ENCODE peak calls at places on chromosomes 7 and 10, in ten cellular contexts. K, Z, Q, S, M, E, O, D, X and J are unnamed samples.

GRCh38 chr7:149454750-149455149 is 6.1 kb downstream of the ZNF777 start:
- DNase-seq in M (no peak), K (no peak), S (no peak), O (no peak), Q (no peak), X (no peak), E (no peak), D (no peak), Z (no peak), J (no peak)

GRCh38 chr10:5575482-5576153 is 50.9 kb downstream of the CALML3 start:
- DNase-seq in Z (peak), E (peak), K (peak), D (no peak), S (peak), M (no peak), O (no peak), Q (no peak), X (no peak), J (no peak)

GRCh38 chr10:132908621-132909295 is 33.6 kb downstream of the CFAP46 start:
- DNase-seq in Z (no peak), K (no peak), O (no peak), E (no peak), M (peak), X (no peak), Q (no peak), D (no peak), S (no peak), J (no peak)

GRCh38 chr10:63264852-63265617 is 131.9 kb downstream of the NRBF2 start:
- DNase-seq in Q (no peak), S (peak), K (peak), M (no peak), X (no peak), Z (peak), D (peak), O (peak), E (peak), J (no peak)

GRCh38 chr10:7170626-7171322 is 240.1 kb downstream of the SFMBT2 start:
- DNase-seq in O (peak), X (no peak), Q (no peak), D (no peak), Z (no peak), M (no peak), K (no peak), E (no peak), S (no peak), J (no peak)

GRCh38 chr10:124518366-124518765 is 56.7 kb downstream of the LHPP start:
- DNase-seq in Q (no peak), X (no peak), M (no peak), D (no peak), O (no peak), E (no peak), Z (no peak), S (no peak), K (no peak), J (no peak)

GRCh38 chr7:147161405-147161804 is 1044.8 kb downstream of the CNTNAP2 start:
- DNase-seq in E (no peak), O (no peak), X (no peak), D (no peak), S (no peak), K (no peak), Q (no peak), Z (no peak), M (no peak), J (no peak)

GRCh38 chr10:78401882-78402367 is 368.3 kb downstream of the RPS24 start:
- DNase-seq in M (peak), K (no peak), Q (no peak), X (no peak), S (no peak), Z (no peak), O (peak), D (no peak), E (no peak), J (no peak)

GRCh38 chr10:33376976-33377657 is 42.6 kb upstream of the NRP1 start:
- DNase-seq in E (no peak), Z (peak), S (peak), X (no peak), K (peak), O (no peak), Q (no peak), M (no peak), D (no peak), J (no peak)

GRCh38 chr7:66138994-66139752 is 24.5 kb downstream of the CRCP start:
- DNase-seq in M (no peak), S (peak), O (no peak), Q (no peak), E (peak), K (no peak), D (no peak), X (no peak), Z (no peak), J (no peak)

GRCh38 chr10:71076473-71077142 is 135.8 kb upstream of the UNC5B start:
- DNase-seq in Z (no peak), M (peak), X (no peak), D (no peak), Q (peak), K (no peak), O (peak), S (no peak), E (peak), J (no peak)

GRCh38 chr7:85464042-85464651 is 277.3 kb upstream of the SEMA3D start:
- DNase-seq in X (no peak), M (no peak), Q (no peak), D (peak), E (no peak), Z (no peak), K (no peak), O (no peak), S (no peak), J (no peak)

GRCh38 chr7:23418046-23418445 is 52.2 kb downstream of the IGF2BP3 start:
- DNase-seq in K (peak), S (peak), O (no peak), M (no peak), Z (peak), E (peak), X (no peak), Q (no peak), D (no peak), J (no peak)

GRCh38 chr10:102422586-102423129 is 2.0 kb downstream of the FBXL15 start:
- DNase-seq in S (peak), K (peak), X (peak), Z (peak), M (peak), E (peak), O (peak), Q (peak), D (peak), J (peak)

GRCh38 chr7:129271500-129272355 is 46.9 kb downstream of the AHCYL2 start:
- DNase-seq in Q (no peak), K (peak), Z (peak), D (peak), O (peak), M (peak), E (peak), S (peak), X (no peak), J (peak)

GRCh38 chr10:681670-682318 is 7.7 kb downstream of the DIP2C start:
- DNase-seq in M (no peak), E (no peak), K (peak), O (no peak), D (no peak), Z (no peak), X (no peak), Q (no peak), S (no peak), J (no peak)

GRCh38 chr7:23967949-23968599 is 258.1 kb downstream of the STK31 start:
- DNase-seq in E (no peak), D (no peak), S (no peak), K (no peak), M (no peak), X (no peak), Q (no peak), Z (no peak), O (no peak), J (no peak)

GRCh38 chr10:132955479-132955878 is 13.1 kb upstream of the CFAP46 start:
- DNase-seq in X (no peak), O (no peak), Q (no peak), D (no peak), M (no peak), E (no peak), S (no peak), Z (no peak), K (no peak), J (no peak)

GRCh38 chr10:5419466-5420094 is 7.2 kb downstream of the NET1 start:
- DNase-seq in S (peak), M (no peak), Z (peak), O (no peak), Q (no peak), D (no peak), E (no peak), X (no peak), K (peak), J (no peak)

GRCh38 chr10:43257210-43258031 is 9.4 kb downstream of the RASGEF1A start:
- DNase-seq in E (no peak), Q (no peak), S (no peak), X (no peak), O (no peak), D (no peak), Z (no peak), K (no peak), M (no peak), J (no peak)

GRCh38 chr10:11906714-11907113 is 83.6 kb downstream of the PROSER2 start:
- DNase-seq in E (no peak), Q (no peak), O (no peak), X (no peak), D (no peak), M (no peak), Z (no peak), K (no peak), S (no peak), J (no peak)

GRCh38 chr7:108455524-108455832 is 758 bp downstream of the NRCAM start:
- DNase-seq in X (no peak), Z (no peak), S (no peak), K (no peak), Q (no peak), O (no peak), M (no peak), D (no peak), E (no peak), J (no peak)

GRCh38 chr10:34906021-34906965 is 91.2 kb upstream of the PARD3 start:
- DNase-seq in X (peak), Q (no peak), K (no peak), E (no peak), D (no peak), S (peak), Z (peak), O (no peak), M (peak), J (peak)

GRCh38 chr10:93818086-93818485 is 60.4 kb downstream of the LGI1 start:
- DNase-seq in S (no peak), O (no peak), Z (no peak), X (no peak), E (no peak), Q (no peak), K (no peak), M (no peak), D (no peak), J (no peak)

DNA sequence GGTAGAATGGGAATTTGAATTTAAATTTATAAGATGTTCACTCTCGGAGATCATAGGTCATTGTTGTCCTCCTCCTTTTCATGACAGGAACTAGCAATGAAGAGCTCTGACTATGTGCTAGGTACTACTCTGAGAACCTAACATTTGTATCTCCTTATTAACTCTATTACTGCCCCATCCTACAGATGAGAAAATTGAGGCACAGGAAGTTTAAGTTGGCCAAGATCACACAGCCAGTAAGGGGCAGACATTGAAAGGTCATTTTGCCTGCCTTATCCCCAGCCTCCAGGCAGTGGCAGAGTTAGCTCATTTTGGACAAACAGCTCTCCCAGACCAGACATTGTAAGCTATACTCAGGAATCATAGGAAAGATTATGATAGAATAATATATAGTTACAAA is 6.0 kb downstream of the SRGN start:
- DNase-seq in M (no peak), K (peak), D (no peak), S (no peak), X (no peak), O (no peak), Z (peak), Q (no peak), E (peak), J (no peak)
- TF ChIP-seq CTCF in M (no peak), K (no peak), D (no peak), S (no peak), X (no peak), O (no peak), Z (peak), Q (no peak), E (peak), J (no peak)

GRCh38 chr7:97081901-97082300 is 35.6 kb upstream of the SDHAF3 start:
- DNase-seq in X (no peak), M (no peak), Q (no peak), E (no peak), S (no peak), K (no peak), Z (no peak), D (no peak), O (no peak), J (no peak)
- TF ChIP-seq CTCF in X (no peak), M (no peak), Q (no peak), E (no peak), S (no peak), K (no peak), Z (no peak), D (no peak), O (no peak), J (no peak)

DNA sequence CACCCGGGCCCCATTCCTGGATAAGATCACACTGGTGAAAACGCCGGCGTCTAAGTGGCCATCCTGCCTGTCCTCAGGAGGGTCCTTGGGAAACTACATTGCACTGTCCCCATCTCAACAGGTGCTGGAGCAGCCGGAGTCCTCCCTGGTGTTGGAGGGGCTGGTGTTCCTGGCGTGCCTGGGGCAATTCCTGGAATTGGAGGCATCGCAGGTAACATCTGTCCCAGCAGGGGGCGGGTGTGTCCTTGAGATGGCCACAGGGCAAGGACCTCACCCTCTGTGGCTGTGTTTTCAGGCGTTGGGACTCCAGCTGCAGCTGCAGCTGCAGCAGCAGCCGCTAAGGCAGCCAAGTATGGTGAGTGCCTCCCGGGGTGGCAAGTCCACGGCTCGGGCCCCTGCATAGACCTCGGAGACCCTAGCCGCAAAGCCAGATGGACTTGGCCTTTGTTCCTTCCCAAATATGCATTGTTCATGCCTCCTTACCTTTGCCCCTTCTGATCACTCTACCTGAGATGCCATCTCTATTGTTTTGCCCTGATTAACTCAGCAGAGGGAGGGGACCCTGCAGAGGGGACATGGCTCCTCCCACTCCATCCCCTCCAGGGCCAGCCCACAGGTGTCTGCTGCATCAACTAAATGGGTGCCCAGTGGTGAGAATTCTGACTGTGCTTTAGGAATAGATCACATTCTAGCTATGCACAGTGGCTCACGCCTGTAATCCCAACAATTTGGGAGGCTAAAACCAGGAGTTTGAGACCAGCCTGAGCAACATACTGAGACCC is 23.8 kb downstream of the ELN start:
- DNase-seq in Z (no peak), E (peak), Q (no peak), S (no peak), D (no peak), K (peak), O (no peak), M (peak), X (no peak), J (peak)
- TF ChIP-seq CTCF in Z (peak), E (peak), Q (peak), S (no peak), D (no peak), K (peak), O (no peak), M (peak), X (no peak), J (peak)

GRCh38 chr10:17235136-17235535 is 7.1 kb downstream of the VIM start:
- DNase-seq in Z (no peak), M (peak), O (no peak), K (peak), X (no peak), Q (no peak), E (peak), S (no peak), D (no peak), J (no peak)
- TF ChIP-seq CTCF in Z (peak), M (no peak), O (no peak), K (peak), X (no peak), Q (peak), E (no peak), S (no peak), D (no peak), J (no peak)

GRCh38 chr7:19117870-19118608 is 603 bp upstream of the TWIST1 start:
- DNase-seq in O (no peak), X (no peak), M (peak), E (peak), Z (no peak), D (no peak), K (peak), S (no peak), Q (no peak), J (no peak)
- TF ChIP-seq CTCF in O (no peak), X (no peak), M (no peak), E (no peak), Z (no peak), D (no peak), K (peak), S (no peak), Q (no peak), J (no peak)

GRCh38 chr10:101355307-101355706 is 1.3 kb downstream of the BTRC start:
- DNase-seq in Z (no peak), Q (no peak), X (no peak), O (no peak), M (no peak), K (no peak), S (no peak), E (no peak), D (no peak), J (no peak)
- TF ChIP-seq CTCF in Z (no peak), Q (no peak), X (no peak), O (no peak), M (no peak), K (no peak), S (no peak), E (no peak), D (no peak), J (no peak)